ENCODE peak calls at places on chromosomes 3 and 15, in four cellular contexts. Q, B, X and Z are unnamed samples.

GRCh38 chr15:85518979-85519761 is 138.8 kb downstream of the AKAP13 start:
- DNase-seq in B (no peak), Q (no peak), X (no peak), Z (no peak)

GRCh38 chr15:66581972-66582537 is 16.3 kb upstream of the LCTL start:
- DNase-seq in B (no peak), Q (no peak), X (peak; percentile 49), Z (no peak)

GRCh38 chr15:59216911-59217310 is 10.3 kb downstream of the LDHAL6B start:
- DNase-seq in X (no peak), B (no peak), Q (no peak), Z (no peak)

GRCh38 chr3:11568503-11569155 is 75.1 kb downstream of the VGLL4 start:
- DNase-seq in B (no peak), X (no peak), Q (no peak), Z (no peak)

GRCh38 chr15:47384316-47384715 is 333.0 kb upstream of the SEMA6D start:
- DNase-seq in X (no peak), Q (no peak), B (no peak), Z (no peak)

GRCh38 chr15:77599899-77600298 is 32.8 kb downstream of the LINGO1 start:
- DNase-seq in B (no peak), X (peak; percentile 14), Q (peak; percentile 96), Z (no peak)

GRCh38 chr15:91186892-91187644 is 87.0 kb downstream of the SV2B start:
- DNase-seq in Q (no peak), B (no peak), X (no peak), Z (no peak)

GRCh38 chr15:100923076-100923475 is 3.9 kb downstream of the LRRK1 start:
- DNase-seq in Q (no peak), B (no peak), X (no peak), Z (no peak)

GRCh38 chr3:171194965-171195364 is 168.4 kb upstream of the SLC2A2 start:
- DNase-seq in Q (no peak), B (no peak), X (no peak), Z (no peak)

GRCh38 chr15:77014137-77015081 is 19.5 kb downstream of the PSTPIP1 start:
- DNase-seq in Q (no peak), B (no peak), X (no peak), Z (no peak)

GRCh38 chr3:126501736-126502135 is 15.8 kb downstream of the UROC1 start:
- DNase-seq in X (no peak), B (no peak), Q (no peak), Z (no peak)

GRCh38 chr15:59138243-59138642 is 33.3 kb downstream of the CCNB2 start:
- DNase-seq in B (no peak), Q (peak; percentile 87), X (peak; percentile 41), Z (peak; percentile 70)

GRCh38 chr3:177451277-177451880 is 254.1 kb upstream of the TBL1XR1 start:
- DNase-seq in X (no peak), Q (no peak), B (no peak), Z (no peak)

GRCh38 chr15:86611392-86612040 is 531.8 kb downstream of the AGBL1 start:
- DNase-seq in X (no peak), Q (no peak), B (no peak), Z (no peak)

GRCh38 chr3:124258057-124258500 is 266.2 kb upstream of the ROPN1 start:
- DNase-seq in X (no peak), B (no peak), Q (no peak), Z (no peak)

GRCh38 chr3:189967254-189967865 is 153.3 kb downstream of the P3H2 start:
- DNase-seq in Q (peak; percentile 29), B (no peak), X (peak; percentile 12), Z (peak; percentile 21)

GRCh38 chr15:41183580-41183979 is 47.0 kb downstream of the EXD1 start:
- DNase-seq in X (no peak), Q (no peak), B (no peak), Z (no peak)

GRCh38 chr15:89038146-89038545 is 50.1 kb upstream of the ABHD2 start:
- DNase-seq in B (no peak), X (no peak), Q (no peak), Z (no peak)

GRCh38 chr15:89035658-89036057 is 52.6 kb upstream of the ABHD2 start:
- DNase-seq in Q (no peak), B (no peak), X (no peak), Z (no peak)

GRCh38 chr15:89030311-89030710 is 57.9 kb upstream of the ABHD2 start:
- DNase-seq in X (no peak), Q (no peak), B (no peak), Z (no peak)

DNA sequence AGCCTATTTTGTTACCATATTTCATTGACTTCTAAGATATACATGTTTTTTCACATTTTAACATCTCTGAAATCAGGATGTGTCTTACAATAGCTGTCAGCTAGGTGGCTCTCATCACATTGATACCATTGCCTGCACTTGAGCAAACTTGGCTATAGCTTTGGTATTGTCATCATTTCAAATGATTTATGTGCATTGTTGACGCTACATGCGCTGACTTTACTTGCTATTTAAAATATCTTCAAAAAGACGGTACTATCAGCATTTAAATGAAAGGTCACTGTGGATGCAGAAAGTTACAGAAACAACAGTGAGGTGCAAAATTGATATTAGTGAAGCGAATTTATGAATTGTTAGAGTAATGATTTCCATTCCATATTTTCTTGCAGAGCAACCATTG is 54.0 kb upstream of the ABHD2 start:
- DNase-seq in B (no peak), X (no peak), Q (no peak), Z (no peak)
- TF ChIP-seq SPI1 in B (no peak), X (no peak), Q (no peak), Z (no peak)

DNA sequence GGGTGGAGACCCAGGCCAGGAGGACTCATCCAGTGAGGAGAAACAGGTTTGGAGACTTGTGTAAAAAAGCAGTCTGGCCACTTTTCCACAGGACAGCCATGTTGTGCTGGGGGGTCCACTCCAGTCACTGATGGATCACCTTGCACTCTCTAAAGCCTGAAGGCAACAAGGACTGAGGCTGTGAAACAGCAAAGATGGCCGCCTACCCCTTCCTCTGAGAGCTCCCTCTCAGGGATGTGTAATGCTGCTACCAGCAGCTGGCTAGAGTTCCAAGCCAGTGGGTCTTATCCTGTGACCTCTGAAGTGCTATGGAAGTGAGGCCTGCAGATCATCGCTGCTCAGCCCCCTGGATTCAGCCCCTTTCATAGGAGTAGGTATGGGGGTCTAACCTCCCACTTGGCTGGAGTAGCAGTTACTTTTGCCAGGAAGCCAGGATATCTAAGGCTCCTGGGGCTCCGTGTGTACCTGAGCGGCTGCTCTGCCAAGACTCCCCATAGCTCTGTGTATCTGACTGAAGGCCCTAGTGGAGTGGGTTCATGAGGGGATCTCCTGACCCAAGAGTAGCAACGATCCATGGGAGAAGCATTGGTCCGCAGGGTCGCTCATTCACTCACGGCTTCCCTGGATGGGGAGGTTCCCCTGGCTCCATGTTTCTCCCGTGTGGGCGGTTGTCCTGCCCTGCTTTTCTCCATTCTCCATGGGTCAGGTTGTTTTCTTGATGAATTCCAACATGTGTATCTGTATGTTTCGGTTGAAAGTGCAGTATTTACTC is 69.9 kb upstream of the TNFSF10 start:
- DNase-seq in X (no peak), Q (no peak), B (no peak), Z (no peak)
- TF ChIP-seq SPI1 in X (no peak), Q (no peak), B (no peak), Z (no peak)

GRCh38 chr3:72753495-72753894 is 94.8 kb downstream of the SHQ1 start:
- DNase-seq in X (no peak), B (no peak), Q (no peak), Z (no peak)
- TF ChIP-seq SPI1 in X (no peak), B (no peak), Q (no peak), Z (no peak)

GRCh38 chr3:138082992-138083386 is 32.4 kb downstream of the DZIP1L start:
- DNase-seq in Q (no peak), X (no peak), B (no peak), Z (no peak)
- TF ChIP-seq SPI1 in Q (no peak), X (no peak), B (no peak), Z (no peak)